ENCODE peak calls at places on chromosome 18, in seven cellular contexts. One of them, this sample, is unnamed.
A peak's percentile ranks its signal among the peaks of the same experiment; 100 is the strongest.

GRCh38 chr18:77899972-77900754 is 650.5 kb downstream of the GALR1 start:
- DNase-seq in foreskin keratinocyte: no peak
- DNase-seq in glutamatergic neuron: peak; percentile 73
- DNase-seq in DMS153: peak; percentile 38
- DNase-seq in NCI-H1930: no peak
- DNase-seq in activated CD4-positive, alpha-beta T cell treated with anti-CD3 and anti-CD28 coated beads, Interleukin-2, amount 50 U/mL, for 48 hours: peak; percentile 48
- DNase-seq in choroid plexus epithelial cell: peak; percentile 47
- DNase-seq in this sample: peak; percentile 80

GRCh38 chr18:74457743-74458465 is 796 bp upstream of the DIPK1C start:
- DNase-seq in DMS153: no peak
- DNase-seq in choroid plexus epithelial cell: no peak
- DNase-seq in activated CD4-positive, alpha-beta T cell treated with anti-CD3 and anti-CD28 coated beads, Interleukin-2, amount 50 U/mL, for 48 hours: no peak
- DNase-seq in glutamatergic neuron: no peak
- DNase-seq in foreskin keratinocyte: no peak
- DNase-seq in NCI-H1930: no peak
- DNase-seq in this sample: no peak

GRCh38 chr18:73980289-73980979 is 167.2 kb downstream of the FBXO15 start:
- DNase-seq in choroid plexus epithelial cell: peak; percentile 53
- DNase-seq in DMS153: no peak
- DNase-seq in foreskin keratinocyte: no peak
- DNase-seq in glutamatergic neuron: peak; percentile 69
- DNase-seq in activated CD4-positive, alpha-beta T cell treated with anti-CD3 and anti-CD28 coated beads, Interleukin-2, amount 50 U/mL, for 48 hours: no peak
- DNase-seq in NCI-H1930: peak; percentile 9
- DNase-seq in this sample: no peak

GRCh38 chr18:42773870-42774269 is 341.6 kb downstream of the RIT2 start:
- DNase-seq in NCI-H1930: no peak
- DNase-seq in choroid plexus epithelial cell: no peak
- DNase-seq in glutamatergic neuron: no peak
- DNase-seq in DMS153: no peak
- DNase-seq in activated CD4-positive, alpha-beta T cell treated with anti-CD3 and anti-CD28 coated beads, Interleukin-2, amount 50 U/mL, for 48 hours: no peak
- DNase-seq in foreskin keratinocyte: no peak
- DNase-seq in this sample: no peak

GRCh38 chr18:58140366-58141325 is 96.6 kb downstream of the NEDD4L start:
- DNase-seq in DMS153: peak; percentile 49
- DNase-seq in glutamatergic neuron: no peak
- DNase-seq in activated CD4-positive, alpha-beta T cell treated with anti-CD3 and anti-CD28 coated beads, Interleukin-2, amount 50 U/mL, for 48 hours: no peak
- DNase-seq in NCI-H1930: peak; percentile 18
- DNase-seq in foreskin keratinocyte: no peak
- DNase-seq in choroid plexus epithelial cell: no peak
- DNase-seq in this sample: no peak

GRCh38 chr18:62881509-62882016 is 166.2 kb downstream of the PHLPP1 start:
- DNase-seq in choroid plexus epithelial cell: peak; percentile 97
- DNase-seq in NCI-H1930: peak; percentile 34
- DNase-seq in DMS153: peak; percentile 76
- DNase-seq in activated CD4-positive, alpha-beta T cell treated with anti-CD3 and anti-CD28 coated beads, Interleukin-2, amount 50 U/mL, for 48 hours: no peak
- DNase-seq in glutamatergic neuron: no peak
- DNase-seq in foreskin keratinocyte: peak; percentile 85
- DNase-seq in this sample: peak; percentile 24

GRCh38 chr18:3225588-3225987 is 5.8 kb upstream of the MYOM1 start:
- DNase-seq in DMS153: no peak
- DNase-seq in choroid plexus epithelial cell: no peak
- DNase-seq in foreskin keratinocyte: no peak
- DNase-seq in activated CD4-positive, alpha-beta T cell treated with anti-CD3 and anti-CD28 coated beads, Interleukin-2, amount 50 U/mL, for 48 hours: no peak
- DNase-seq in glutamatergic neuron: no peak
- DNase-seq in NCI-H1930: no peak
- DNase-seq in this sample: no peak

GRCh38 chr18:71485578-71485977 is 1058.6 kb downstream of the CBLN2 start:
- DNase-seq in choroid plexus epithelial cell: peak; percentile 92
- DNase-seq in foreskin keratinocyte: peak; percentile 11
- DNase-seq in NCI-H1930: no peak
- DNase-seq in DMS153: no peak
- DNase-seq in activated CD4-positive, alpha-beta T cell treated with anti-CD3 and anti-CD28 coated beads, Interleukin-2, amount 50 U/mL, for 48 hours: no peak
- DNase-seq in glutamatergic neuron: no peak
- DNase-seq in this sample: no peak

GRCh38 chr18:52499646-52500045 is 159.6 kb downstream of the DCC start:
- DNase-seq in DMS153: peak; percentile 98
- DNase-seq in choroid plexus epithelial cell: no peak
- DNase-seq in NCI-H1930: peak; percentile 66
- DNase-seq in foreskin keratinocyte: no peak
- DNase-seq in glutamatergic neuron: no peak
- DNase-seq in activated CD4-positive, alpha-beta T cell treated with anti-CD3 and anti-CD28 coated beads, Interleukin-2, amount 50 U/mL, for 48 hours: no peak
- DNase-seq in this sample: no peak

GRCh38 chr18:23609390-23610008 is 23.2 kb upstream of the NPC1 start:
- DNase-seq in DMS153: no peak
- DNase-seq in activated CD4-positive, alpha-beta T cell treated with anti-CD3 and anti-CD28 coated beads, Interleukin-2, amount 50 U/mL, for 48 hours: no peak
- DNase-seq in NCI-H1930: no peak
- DNase-seq in foreskin keratinocyte: no peak
- DNase-seq in choroid plexus epithelial cell: no peak
- DNase-seq in glutamatergic neuron: no peak
- DNase-seq in this sample: no peak

GRCh38 chr18:48762836-48763713 is 187.7 kb downstream of the SMAD7 start:
- DNase-seq in glutamatergic neuron: no peak
- DNase-seq in DMS153: no peak
- DNase-seq in activated CD4-positive, alpha-beta T cell treated with anti-CD3 and anti-CD28 coated beads, Interleukin-2, amount 50 U/mL, for 48 hours: no peak
- DNase-seq in foreskin keratinocyte: no peak
- DNase-seq in NCI-H1930: no peak
- DNase-seq in choroid plexus epithelial cell: no peak
- DNase-seq in this sample: no peak

GRCh38 chr18:48441405-48441881 is 32.3 kb upstream of the ZBTB7C start:
- DNase-seq in glutamatergic neuron: no peak
- DNase-seq in activated CD4-positive, alpha-beta T cell treated with anti-CD3 and anti-CD28 coated beads, Interleukin-2, amount 50 U/mL, for 48 hours: no peak
- DNase-seq in foreskin keratinocyte: no peak
- DNase-seq in DMS153: peak; percentile 9
- DNase-seq in NCI-H1930: no peak
- DNase-seq in choroid plexus epithelial cell: no peak
- DNase-seq in this sample: no peak

GRCh38 chr18:41436772-41437171 is 518.3 kb upstream of the PIK3C3 start:
- DNase-seq in foreskin keratinocyte: peak; percentile 34
- DNase-seq in activated CD4-positive, alpha-beta T cell treated with anti-CD3 and anti-CD28 coated beads, Interleukin-2, amount 50 U/mL, for 48 hours: no peak
- DNase-seq in NCI-H1930: no peak
- DNase-seq in glutamatergic neuron: no peak
- DNase-seq in choroid plexus epithelial cell: no peak
- DNase-seq in DMS153: no peak
- DNase-seq in this sample: no peak

GRCh38 chr18:54787616-54788015 is 40.7 kb upstream of the RAB27B start:
- DNase-seq in NCI-H1930: no peak
- DNase-seq in DMS153: no peak
- DNase-seq in activated CD4-positive, alpha-beta T cell treated with anti-CD3 and anti-CD28 coated beads, Interleukin-2, amount 50 U/mL, for 48 hours: no peak
- DNase-seq in foreskin keratinocyte: no peak
- DNase-seq in choroid plexus epithelial cell: no peak
- DNase-seq in glutamatergic neuron: no peak
- DNase-seq in this sample: no peak

GRCh38 chr18:43789234-43790000 is 512.1 kb upstream of the SYT4 start:
- DNase-seq in foreskin keratinocyte: no peak
- DNase-seq in activated CD4-positive, alpha-beta T cell treated with anti-CD3 and anti-CD28 coated beads, Interleukin-2, amount 50 U/mL, for 48 hours: no peak
- DNase-seq in glutamatergic neuron: no peak
- DNase-seq in choroid plexus epithelial cell: peak; percentile 62
- DNase-seq in NCI-H1930: peak; percentile 26
- DNase-seq in DMS153: peak; percentile 38
- DNase-seq in this sample: no peak

GRCh38 chr18:59695551-59695950 is 1.7 kb downstream of the CCBE1 start:
- DNase-seq in foreskin keratinocyte: peak; percentile 37
- DNase-seq in DMS153: no peak
- DNase-seq in activated CD4-positive, alpha-beta T cell treated with anti-CD3 and anti-CD28 coated beads, Interleukin-2, amount 50 U/mL, for 48 hours: no peak
- DNase-seq in glutamatergic neuron: no peak
- DNase-seq in choroid plexus epithelial cell: no peak
- DNase-seq in NCI-H1930: no peak
- DNase-seq in this sample: no peak

GRCh38 chr18:42644729-42645131 is 470.8 kb downstream of the RIT2 start:
- DNase-seq in DMS153: peak; percentile 18
- DNase-seq in foreskin keratinocyte: no peak
- DNase-seq in choroid plexus epithelial cell: no peak
- DNase-seq in glutamatergic neuron: no peak
- DNase-seq in NCI-H1930: no peak
- DNase-seq in activated CD4-positive, alpha-beta T cell treated with anti-CD3 and anti-CD28 coated beads, Interleukin-2, amount 50 U/mL, for 48 hours: no peak
- DNase-seq in this sample: no peak

GRCh38 chr18:8341481-8342230 is 267.6 kb upstream of the RAB12 start:
- DNase-seq in NCI-H1930: no peak
- DNase-seq in choroid plexus epithelial cell: peak; percentile 81
- DNase-seq in activated CD4-positive, alpha-beta T cell treated with anti-CD3 and anti-CD28 coated beads, Interleukin-2, amount 50 U/mL, for 48 hours: no peak
- DNase-seq in DMS153: no peak
- DNase-seq in foreskin keratinocyte: no peak
- DNase-seq in glutamatergic neuron: no peak
- DNase-seq in this sample: no peak

This sample was measured in NCI-H2107.